ENCODE peak calls at places on chromosomes 12 and 14, in nine cellular contexts. One of them, this sample, is unnamed.

GRCh38 chr14:99612737-99613330 is 8.8 kb upstream of the CCDC85C start:
- DNase-seq in HCT116: no peak
- DNase-seq in CD4-positive, CD25-positive, alpha-beta regulatory T cell: no peak
- DNase-seq in adrenal gland: no peak
- DNase-seq in IMR-90: peak; percentile 70
- DNase-seq in endodermal cell: no peak
- DNase-seq in naive thymus-derived CD4-positive, alpha-beta T cell: no peak
- DNase-seq in hepatocyte: peak; percentile 56
- DNase-seq in uterus: no peak
- DNase-seq in this sample: no peak

GRCh38 chr14:74979442-74980397 is 23.0 kb upstream of the EIF2B2 start:
- DNase-seq in HCT116: no peak
- DNase-seq in CD4-positive, CD25-positive, alpha-beta regulatory T cell: no peak
- DNase-seq in adrenal gland: no peak
- DNase-seq in IMR-90: peak; percentile 36
- DNase-seq in endodermal cell: peak; percentile 82
- DNase-seq in naive thymus-derived CD4-positive, alpha-beta T cell: no peak
- DNase-seq in hepatocyte: peak; percentile 63
- DNase-seq in uterus: no peak
- DNase-seq in this sample: no peak

GRCh38 chr14:89845346-89845745 is 109.2 kb downstream of the EFCAB11 start:
- DNase-seq in HCT116: no peak
- DNase-seq in CD4-positive, CD25-positive, alpha-beta regulatory T cell: no peak
- DNase-seq in adrenal gland: no peak
- DNase-seq in IMR-90: peak; percentile 100
- DNase-seq in endodermal cell: no peak
- DNase-seq in naive thymus-derived CD4-positive, alpha-beta T cell: no peak
- DNase-seq in hepatocyte: peak; percentile 57
- DNase-seq in uterus: no peak
- DNase-seq in this sample: no peak

GRCh38 chr14:89000007-89000942 is 175.8 kb downstream of the TTC8 start:
- DNase-seq in HCT116: peak; percentile 53
- DNase-seq in CD4-positive, CD25-positive, alpha-beta regulatory T cell: peak; percentile 6
- DNase-seq in adrenal gland: peak; percentile 92
- DNase-seq in IMR-90: peak; percentile 98
- DNase-seq in endodermal cell: peak; percentile 73
- DNase-seq in naive thymus-derived CD4-positive, alpha-beta T cell: no peak
- DNase-seq in hepatocyte: peak; percentile 76
- DNase-seq in uterus: no peak
- DNase-seq in this sample: no peak

GRCh38 chr14:32724864-32725550 is 213.7 kb upstream of the NPAS3 start:
- DNase-seq in HCT116: no peak
- DNase-seq in CD4-positive, CD25-positive, alpha-beta regulatory T cell: no peak
- DNase-seq in adrenal gland: no peak
- DNase-seq in IMR-90: peak; percentile 28
- DNase-seq in endodermal cell: peak; percentile 51
- DNase-seq in naive thymus-derived CD4-positive, alpha-beta T cell: no peak
- DNase-seq in hepatocyte: peak; percentile 4
- DNase-seq in uterus: no peak
- DNase-seq in this sample: no peak

GRCh38 chr12:102314821-102315220 is 117.2 kb upstream of the PMCH start:
- DNase-seq in HCT116: no peak
- DNase-seq in CD4-positive, CD25-positive, alpha-beta regulatory T cell: no peak
- DNase-seq in adrenal gland: no peak
- DNase-seq in IMR-90: peak; percentile 50
- DNase-seq in endodermal cell: no peak
- DNase-seq in naive thymus-derived CD4-positive, alpha-beta T cell: no peak
- DNase-seq in hepatocyte: no peak
- DNase-seq in uterus: no peak
- DNase-seq in this sample: no peak

GRCh38 chr14:36091096-36091495 is 85.4 kb downstream of the PTCSC3 start:
- DNase-seq in HCT116: peak; percentile 19
- DNase-seq in CD4-positive, CD25-positive, alpha-beta regulatory T cell: no peak
- DNase-seq in adrenal gland: no peak
- DNase-seq in IMR-90: peak; percentile 93
- DNase-seq in endodermal cell: no peak
- DNase-seq in naive thymus-derived CD4-positive, alpha-beta T cell: no peak
- DNase-seq in hepatocyte: peak; percentile 82
- DNase-seq in uterus: no peak
- DNase-seq in this sample: no peak

GRCh38 chr12:6443361-6443983 is 1.3 kb upstream of the CD27 start:
- DNase-seq in HCT116: no peak
- DNase-seq in CD4-positive, CD25-positive, alpha-beta regulatory T cell: peak; percentile 52
- DNase-seq in adrenal gland: no peak
- DNase-seq in IMR-90: no peak
- DNase-seq in endodermal cell: peak; percentile 62
- DNase-seq in naive thymus-derived CD4-positive, alpha-beta T cell: no peak
- DNase-seq in hepatocyte: no peak
- DNase-seq in uterus: no peak
- DNase-seq in this sample: no peak

GRCh38 chr12:49730568-49731101 is 10.7 kb upstream of the TMBIM6 start:
- DNase-seq in HCT116: no peak
- DNase-seq in CD4-positive, CD25-positive, alpha-beta regulatory T cell: no peak
- DNase-seq in adrenal gland: no peak
- DNase-seq in IMR-90: no peak
- DNase-seq in endodermal cell: no peak
- DNase-seq in naive thymus-derived CD4-positive, alpha-beta T cell: no peak
- DNase-seq in hepatocyte: no peak
- DNase-seq in uterus: no peak
- DNase-seq in this sample: no peak

GRCh38 chr12:116601524-116601923 is 42.3 kb downstream of the MAP1LC3B2 start:
- DNase-seq in HCT116: no peak
- DNase-seq in CD4-positive, CD25-positive, alpha-beta regulatory T cell: no peak
- DNase-seq in adrenal gland: no peak
- DNase-seq in IMR-90: peak; percentile 46
- DNase-seq in endodermal cell: no peak
- DNase-seq in naive thymus-derived CD4-positive, alpha-beta T cell: no peak
- DNase-seq in hepatocyte: no peak
- DNase-seq in uterus: no peak
- DNase-seq in this sample: no peak

GRCh38 chr14:104600141-104600643 is 4.4 kb downstream of the TMEM179 start:
- DNase-seq in HCT116: no peak
- DNase-seq in CD4-positive, CD25-positive, alpha-beta regulatory T cell: no peak
- DNase-seq in adrenal gland: no peak
- DNase-seq in IMR-90: no peak
- DNase-seq in endodermal cell: no peak
- DNase-seq in naive thymus-derived CD4-positive, alpha-beta T cell: no peak
- DNase-seq in hepatocyte: peak; percentile 45
- DNase-seq in uterus: no peak
- DNase-seq in this sample: no peak

GRCh38 chr14:52266782-52267181 is 716 bp upstream of the PTGDR start:
- DNase-seq in HCT116: no peak
- DNase-seq in CD4-positive, CD25-positive, alpha-beta regulatory T cell: no peak
- DNase-seq in adrenal gland: no peak
- DNase-seq in IMR-90: no peak
- DNase-seq in endodermal cell: no peak
- DNase-seq in naive thymus-derived CD4-positive, alpha-beta T cell: no peak
- DNase-seq in hepatocyte: no peak
- DNase-seq in uterus: peak; percentile 31
- DNase-seq in this sample: no peak

GRCh38 chr12:57238854-57239554 is 9.5 kb downstream of the SHMT2 start:
- DNase-seq in HCT116: peak; percentile 58
- DNase-seq in CD4-positive, CD25-positive, alpha-beta regulatory T cell: peak; percentile 88
- DNase-seq in adrenal gland: peak; percentile 82
- DNase-seq in IMR-90: peak; percentile 82
- DNase-seq in endodermal cell: peak; percentile 98
- DNase-seq in naive thymus-derived CD4-positive, alpha-beta T cell: peak; percentile 94
- DNase-seq in hepatocyte: peak; percentile 94
- DNase-seq in uterus: peak; percentile 89
- DNase-seq in this sample: peak; percentile 66

GRCh38 chr14:68514611-68515194 is 278.2 kb downstream of the ZFP36L1 start:
- DNase-seq in HCT116: no peak
- DNase-seq in CD4-positive, CD25-positive, alpha-beta regulatory T cell: no peak
- DNase-seq in adrenal gland: no peak
- DNase-seq in IMR-90: no peak
- DNase-seq in endodermal cell: peak; percentile 34
- DNase-seq in naive thymus-derived CD4-positive, alpha-beta T cell: no peak
- DNase-seq in hepatocyte: no peak
- DNase-seq in uterus: no peak
- DNase-seq in this sample: no peak

DNA sequence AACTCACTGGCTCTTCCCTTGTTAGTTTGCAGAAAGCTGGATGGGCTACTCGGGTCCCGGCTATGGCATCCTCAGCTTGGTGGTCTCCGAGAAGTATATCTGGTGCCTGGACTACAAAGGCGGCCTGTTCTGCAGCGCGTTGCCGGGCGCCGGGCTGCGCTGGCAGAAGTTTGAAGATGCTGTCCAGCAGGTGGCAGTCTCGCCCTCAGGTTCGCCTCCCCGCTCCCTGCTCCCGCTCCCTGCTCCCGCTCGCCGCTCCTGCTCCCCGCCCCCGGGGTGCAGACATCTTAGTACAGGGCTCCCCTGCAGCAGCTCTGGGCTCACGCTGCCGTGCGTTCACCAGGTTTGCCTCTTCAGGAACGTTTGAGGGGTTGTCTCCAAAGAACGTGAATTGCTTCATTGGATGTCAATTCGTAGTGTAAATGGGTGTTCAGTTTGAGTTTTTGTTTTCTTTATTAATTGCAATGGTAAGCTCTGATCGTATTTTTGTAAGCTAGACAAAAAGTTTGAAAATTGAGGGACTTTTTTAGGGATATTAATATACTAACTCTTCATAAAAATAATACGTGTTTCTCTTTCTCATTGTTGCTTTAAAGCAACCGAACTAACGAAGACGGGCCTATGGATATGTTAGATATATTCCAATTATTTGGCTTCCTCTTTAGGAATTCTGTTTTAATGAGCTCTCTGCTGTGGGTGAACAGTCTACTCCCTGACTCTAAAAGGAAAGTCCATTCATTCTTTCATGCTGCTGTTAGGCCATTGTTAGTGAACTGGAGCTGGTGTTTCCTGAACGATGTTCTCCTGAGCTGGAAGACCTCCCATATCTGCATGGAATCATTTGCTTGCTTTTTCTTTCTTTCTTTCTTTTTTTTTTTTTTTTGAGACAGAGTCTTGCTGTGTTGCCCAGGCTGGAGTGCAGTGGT is 71.3 kb downstream of the ANKRD9 start:
- DNase-seq in HCT116: peak; percentile 59
- DNase-seq in CD4-positive, CD25-positive, alpha-beta regulatory T cell: peak; percentile 49
- DNase-seq in adrenal gland: peak; percentile 89
- DNase-seq in IMR-90: peak; percentile 75
- DNase-seq in endodermal cell: peak; percentile 95
- DNase-seq in naive thymus-derived CD4-positive, alpha-beta T cell: peak; percentile 72
- DNase-seq in hepatocyte: peak; percentile 94
- DNase-seq in uterus: peak; percentile 86
- DNase-seq in this sample: peak; percentile 83
- H3K27ac ChIP-seq in HCT116: no peak overlapping the region
- H3K27ac ChIP-seq in CD4-positive, CD25-positive, alpha-beta regulatory T cell: no peak overlapping the region
- H3K27ac ChIP-seq in adrenal gland: no peak overlapping the region
- H3K27ac ChIP-seq in IMR-90: no peak overlapping the region
- H3K27ac ChIP-seq in endodermal cell: no peak overlapping the region
- H3K27ac ChIP-seq in naive thymus-derived CD4-positive, alpha-beta T cell: no peak overlapping the region
- H3K27ac ChIP-seq in hepatocyte: no peak overlapping the region
- H3K27ac ChIP-seq in uterus: no peak overlapping the region
- H3K27ac ChIP-seq in this sample: peak overlapping the region; percentile 33

DNA sequence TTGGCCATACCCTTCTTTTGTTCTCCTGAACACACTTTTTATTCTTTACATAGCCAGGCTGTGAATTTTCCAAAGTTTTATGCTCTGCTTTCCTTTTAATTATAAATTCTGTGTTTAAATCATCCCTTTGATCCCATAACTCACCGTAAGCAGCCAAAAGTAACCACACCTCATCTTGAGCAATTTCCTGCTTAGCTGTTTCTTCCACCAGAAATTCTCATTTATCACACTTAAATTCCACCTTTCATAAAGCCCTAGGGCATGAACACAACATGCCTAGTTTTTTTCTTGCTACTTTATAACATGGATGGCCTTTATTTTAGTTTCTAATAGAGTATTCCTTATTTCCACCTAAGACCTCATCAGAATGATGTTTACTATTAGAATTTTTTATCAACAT is 510.7 kb downstream of the C12orf50 start:
- DNase-seq in HCT116: no peak
- DNase-seq in CD4-positive, CD25-positive, alpha-beta regulatory T cell: no peak
- DNase-seq in adrenal gland: no peak
- DNase-seq in IMR-90: no peak
- DNase-seq in endodermal cell: no peak
- DNase-seq in naive thymus-derived CD4-positive, alpha-beta T cell: no peak
- DNase-seq in hepatocyte: no peak
- DNase-seq in uterus: no peak
- DNase-seq in this sample: no peak
- H3K27ac ChIP-seq in HCT116: no peak overlapping the region
- H3K27ac ChIP-seq in CD4-positive, CD25-positive, alpha-beta regulatory T cell: no peak overlapping the region
- H3K27ac ChIP-seq in adrenal gland: no peak overlapping the region
- H3K27ac ChIP-seq in IMR-90: no peak overlapping the region
- H3K27ac ChIP-seq in endodermal cell: no peak overlapping the region
- H3K27ac ChIP-seq in naive thymus-derived CD4-positive, alpha-beta T cell: no peak overlapping the region
- H3K27ac ChIP-seq in hepatocyte: no peak overlapping the region
- H3K27ac ChIP-seq in uterus: no peak overlapping the region
- H3K27ac ChIP-seq in this sample: no peak overlapping the region

DNA sequence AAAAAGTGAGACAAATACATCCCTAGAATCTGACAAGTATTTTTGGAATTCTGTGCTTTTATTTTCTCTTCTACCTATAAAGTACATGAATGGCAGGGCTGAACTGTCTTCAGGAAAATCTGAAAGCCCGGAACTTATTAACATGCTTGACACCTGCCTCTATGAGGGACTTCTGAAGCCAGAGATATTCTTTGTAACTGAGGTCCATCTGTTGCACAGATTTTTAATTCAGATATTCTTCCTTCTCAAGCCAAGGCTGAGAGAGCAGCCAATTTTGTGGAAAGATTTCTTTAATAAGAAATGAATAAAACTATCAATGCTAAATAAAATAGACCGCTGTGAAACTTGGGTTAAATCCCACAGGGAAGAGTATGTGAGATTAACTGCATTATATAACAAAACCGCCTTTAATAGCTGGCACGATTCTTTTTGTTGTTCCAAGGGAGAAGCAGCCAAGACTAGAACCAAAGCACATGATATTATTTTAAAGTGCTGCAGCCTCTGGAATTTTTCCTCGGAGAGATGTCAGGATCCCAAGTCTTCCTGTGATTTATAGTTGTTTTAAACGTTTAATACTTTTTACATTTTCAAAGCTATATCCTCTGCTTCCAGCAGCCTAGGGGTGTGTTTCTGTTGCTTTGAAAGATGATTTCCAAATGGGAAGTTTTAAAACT is 148.9 kb downstream of the CRADD start:
- DNase-seq in HCT116: no peak
- DNase-seq in CD4-positive, CD25-positive, alpha-beta regulatory T cell: no peak
- DNase-seq in adrenal gland: no peak
- DNase-seq in IMR-90: no peak
- DNase-seq in endodermal cell: no peak
- DNase-seq in naive thymus-derived CD4-positive, alpha-beta T cell: no peak
- DNase-seq in hepatocyte: no peak
- DNase-seq in uterus: no peak
- DNase-seq in this sample: no peak
- H3K27ac ChIP-seq in HCT116: no peak overlapping the region
- H3K27ac ChIP-seq in CD4-positive, CD25-positive, alpha-beta regulatory T cell: no peak overlapping the region
- H3K27ac ChIP-seq in adrenal gland: no peak overlapping the region
- H3K27ac ChIP-seq in IMR-90: no peak overlapping the region
- H3K27ac ChIP-seq in endodermal cell: no peak overlapping the region
- H3K27ac ChIP-seq in naive thymus-derived CD4-positive, alpha-beta T cell: no peak overlapping the region
- H3K27ac ChIP-seq in hepatocyte: peak overlapping the region; percentile 36
- H3K27ac ChIP-seq in uterus: peak overlapping the region; percentile 77
- H3K27ac ChIP-seq in this sample: no peak overlapping the region

DNA sequence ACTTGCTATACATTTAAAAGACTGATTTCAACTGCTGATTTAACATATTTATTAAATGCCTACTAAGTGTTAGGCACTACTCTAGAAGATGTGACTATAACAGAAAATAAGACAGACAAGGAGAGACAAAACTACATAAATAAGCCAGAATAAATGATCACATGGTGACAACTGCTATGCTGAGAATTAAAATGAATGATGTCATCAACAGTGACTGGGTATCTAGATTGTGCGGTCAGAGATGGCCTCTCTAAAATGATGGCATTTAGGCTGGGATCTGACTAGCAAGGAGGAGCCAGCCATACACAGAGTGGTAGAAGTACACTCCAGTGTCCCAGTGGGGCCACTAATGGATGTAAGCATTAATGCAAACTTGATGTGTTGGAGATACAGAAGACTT is 37.6 kb upstream of the SOX5 start:
- DNase-seq in HCT116: no peak
- DNase-seq in CD4-positive, CD25-positive, alpha-beta regulatory T cell: no peak
- DNase-seq in adrenal gland: no peak
- DNase-seq in IMR-90: no peak
- DNase-seq in endodermal cell: no peak
- DNase-seq in naive thymus-derived CD4-positive, alpha-beta T cell: no peak
- DNase-seq in hepatocyte: no peak
- DNase-seq in uterus: no peak
- DNase-seq in this sample: no peak
- H3K27ac ChIP-seq in HCT116: no peak overlapping the region
- H3K27ac ChIP-seq in CD4-positive, CD25-positive, alpha-beta regulatory T cell: no peak overlapping the region
- H3K27ac ChIP-seq in adrenal gland: no peak overlapping the region
- H3K27ac ChIP-seq in IMR-90: no peak overlapping the region
- H3K27ac ChIP-seq in endodermal cell: no peak overlapping the region
- H3K27ac ChIP-seq in naive thymus-derived CD4-positive, alpha-beta T cell: no peak overlapping the region
- H3K27ac ChIP-seq in hepatocyte: no peak overlapping the region
- H3K27ac ChIP-seq in uterus: no peak overlapping the region
- H3K27ac ChIP-seq in this sample: no peak overlapping the region